ENCODE peak calls at places on chromosomes 2 and 18, in five cellular contexts. K is NCI-H446; F is AG09309; X is effector memory CD4-positive, alpha-beta T cell; B is astrocyte of the hippocampus. G is an unnamed sample.

GRCh38 chr2:43075054-43075593 is 151.3 kb downstream of the ZFP36L2 start:
- DNase-seq in F (peak), B (peak), K (no peak), X (no peak), G (peak)

GRCh38 chr2:8337321-8337720 is 344.5 kb upstream of the ID2 start:
- DNase-seq in B (no peak), K (no peak), F (no peak), X (no peak), G (no peak)

GRCh38 chr2:28452534-28453081 is 43.3 kb upstream of the PLB1 start:
- DNase-seq in F (no peak), K (no peak), X (peak), B (peak), G (peak)

GRCh38 chr18:24792164-24792563 is 331.7 kb downstream of the HRH4 start:
- DNase-seq in F (no peak), B (peak), X (no peak), K (no peak), G (peak)

GRCh38 chr2:11738589-11739436 is 7.6 kb upstream of the LPIN1 start:
- DNase-seq in K (no peak), B (peak), X (no peak), F (peak), G (peak)

GRCh38 chr2:98643496-98644100 is 35.2 kb downstream of the UNC50 start:
- DNase-seq in K (no peak), B (no peak), F (no peak), X (no peak), G (no peak)

GRCh38 chr2:230956827-230957755 is 32.0 kb upstream of the GPR55 start:
- DNase-seq in K (no peak), X (no peak), B (peak), F (no peak), G (peak)

GRCh38 chr2:111972955-111973565 is 74.7 kb downstream of the MERTK start:
- DNase-seq in F (no peak), B (peak), K (no peak), X (no peak), G (no peak)

GRCh38 chr2:216057688-216058193 is 23.9 kb downstream of the PECR start:
- DNase-seq in B (peak), K (no peak), F (peak), X (peak), G (peak)

GRCh38 chr2:189658281-189658680 is 3.0 kb upstream of the ASNSD1 start:
- DNase-seq in K (no peak), B (no peak), F (no peak), X (no peak), G (no peak)